ENCODE peak calls at places on chromosome 18, in five cellular contexts. L is DND-41, F is mammary epithelial cell, U is heart right ventricle, S is cardiac muscle cell. D is an unnamed sample.

GRCh38 chr18:48405108-48405507 is 4.1 kb downstream of the ZBTB7C start:
- DNase-seq in U (no peak), L (no peak), F (peak; percentile 75), S (no peak), D (no peak)

GRCh38 chr18:59298871-59299270 is 19.6 kb downstream of the CPLX4 start:
- DNase-seq in U (no peak), F (no peak), S (no peak), L (no peak), D (no peak)

GRCh38 chr18:55523001-55523400 is 65.0 kb downstream of the TCF4 start:
- DNase-seq in S (no peak), F (no peak), U (no peak), L (no peak), D (no peak)

GRCh38 chr18:22309191-22309590 is 108.5 kb downstream of the CTAGE1 start:
- DNase-seq in F (peak; percentile 29), L (no peak), U (no peak), S (no peak), D (no peak)

GRCh38 chr18:23053756-23054457 is 81.4 kb upstream of the CABLES1 start:
- DNase-seq in L (no peak), F (peak; percentile 49), U (no peak), S (peak; percentile 31), D (peak; percentile 46)

GRCh38 chr18:21264651-21265050 is 22.6 kb downstream of the GREB1L start:
- DNase-seq in S (peak; percentile 34), U (no peak), L (no peak), F (peak; percentile 55), D (peak; percentile 58)

GRCh38 chr18:48290162-48290926 is 118.8 kb downstream of the ZBTB7C start:
- DNase-seq in F (peak; percentile 65), L (no peak), S (no peak), U (no peak), D (no peak)

GRCh38 chr18:35122586-35123224 is 81.5 kb downstream of the MAPRE2 start:
- DNase-seq in U (no peak), S (peak; percentile 27), F (no peak), L (peak; percentile 50), D (no peak)

GRCh38 chr18:59902180-59902992 is 2.6 kb downstream of the PMAIP1 start:
- DNase-seq in F (peak; percentile 76), U (no peak), S (no peak), L (no peak), D (no peak)

GRCh38 chr18:68406761-68407160 is 308.1 kb downstream of the TMX3 start:
- DNase-seq in U (no peak), F (peak; percentile 30), S (no peak), L (no peak), D (no peak)

GRCh38 chr18:24086082-24086481 is 52.8 kb upstream of the CABYR start:
- DNase-seq in L (no peak), F (no peak), S (no peak), U (no peak), D (no peak)

GRCh38 chr18:39062426-39062825 is 1496.8 kb upstream of the CELF4 start:
- DNase-seq in L (no peak), F (peak; percentile 3), U (no peak), S (no peak), D (no peak)

GRCh38 chr18:903703-904102 is 968 bp upstream of the ADCYAP1 start:
- DNase-seq in L (peak; percentile 76), U (peak; percentile 51), S (peak; percentile 83), F (peak; percentile 33), D (peak; percentile 51)

GRCh38 chr18:37381554-37381953 is 184.0 kb downstream of the CELF4 start:
- DNase-seq in L (no peak), S (no peak), U (no peak), F (no peak), D (no peak)

GRCh38 chr18:55229682-55230081 is 270.4 kb upstream of the CCDC68 start:
- DNase-seq in U (no peak), F (no peak), L (no peak), S (no peak), D (no peak)

GRCh38 chr18:28176933-28177827 is at the start of gene CDH2:
- DNase-seq in L (peak; percentile 88), F (peak; percentile 59), S (peak; percentile 95), U (peak; percentile 66), D (no peak)

GRCh38 chr18:2758309-2758708 is 88.5 kb upstream of the EMILIN2 start:
- DNase-seq in U (no peak), F (no peak), S (no peak), L (no peak), D (no peak)

GRCh38 chr18:32086866-32087265 is 4.8 kb upstream of the RNF138 start:
- DNase-seq in U (no peak), S (no peak), F (peak; percentile 79), L (no peak), D (no peak)

GRCh38 chr18:7062844-7063243 is 54.8 kb downstream of the LAMA1 start:
- DNase-seq in U (no peak), L (no peak), F (no peak), S (no peak), D (peak; percentile 49)

GRCh38 chr18:23900979-23901378 is 113.6 kb upstream of the TTC39C start:
- DNase-seq in F (no peak), L (no peak), U (no peak), S (no peak), D (no peak)

GRCh38 chr18:71370095-71370494 is 1081.2 kb downstream of the SOCS6 start:
- DNase-seq in F (no peak), L (no peak), U (no peak), S (no peak), D (no peak)

GRCh38 chr18:50466634-50467033 is 91.8 kb downstream of the SKA1 start:
- DNase-seq in U (no peak), L (no peak), S (no peak), F (no peak), D (no peak)

GRCh38 chr18:23357992-23358594 is 95.0 kb upstream of the RIOK3 start:
- DNase-seq in S (no peak), U (peak; percentile 64), F (no peak), L (no peak), D (no peak)

GRCh38 chr18:6056171-6056932 is 161.0 kb upstream of the TMEM200C start:
- DNase-seq in L (no peak), U (no peak), F (no peak), S (peak; percentile 22), D (no peak)

GRCh38 chr18:40258298-40258697 is 1696.7 kb upstream of the PIK3C3 start:
- DNase-seq in L (no peak), F (no peak), S (peak; percentile 5), U (no peak), D (no peak)

GRCh38 chr18:31500161-31500688 is 2.2 kb downstream of the DSG2 start:
- DNase-seq in F (no peak), U (no peak), S (peak; percentile 38), L (no peak), D (no peak)

GRCh38 chr18:7273301-7273911 is 42.5 kb downstream of the LRRC30 start:
- DNase-seq in F (peak; percentile 2), U (peak; percentile 69), S (no peak), L (no peak), D (no peak)

GRCh38 chr18:23137093-23137640 is 1.9 kb downstream of the CABLES1 start:
- DNase-seq in U (no peak), S (no peak), L (no peak), F (no peak), D (no peak)

GRCh38 chr18:68449292-68449691 is 265.6 kb downstream of the TMX3 start:
- DNase-seq in U (no peak), F (peak; percentile 43), S (no peak), L (no peak), D (no peak)

GRCh38 chr18:79947881-79948610 is 3.4 kb downstream of the SLC66A2 start:
- DNase-seq in S (no peak), L (no peak), U (no peak), F (no peak), D (no peak)
- H3K4me1 ChIP-seq in S (peaks cover 1% of the 10 kb centered on the region), L (peaks cover 45% of the 10 kb centered on the region), U (peaks cover 75% of the 10 kb centered on the region), F (peaks cover 16% of the 10 kb centered on the region), D (no peaks in the 10 kb centered on the region)

GRCh38 chr18:76461692-76462325 is 33.2 kb downstream of the ZNF516 start:
- DNase-seq in L (no peak), S (no peak), F (no peak), U (no peak), D (no peak)
- H3K27me3 ChIP-seq in L (no peaks in the 10 kb centered on the region), S (no peaks in the 10 kb centered on the region), F (no peaks in the 10 kb centered on the region), U (no peaks in the 10 kb centered on the region), D (no peaks in the 10 kb centered on the region)

GRCh38 chr18:9106800-9107574 is 4.5 kb downstream of the NDUFV2 start:
- DNase-seq in U (no peak), L (no peak), F (no peak), S (no peak), D (no peak)
- H3K4me1 ChIP-seq in U (peaks cover 84% of the 10 kb centered on the region), L (peaks cover 53% of the 10 kb centered on the region), F (peaks cover 27% of the 10 kb centered on the region), S (peaks cover 51% of the 10 kb centered on the region), D (peaks cover 22% of the 10 kb centered on the region)

GRCh38 chr18:53790817-53791216 is 433.7 kb downstream of the MBD2 start:
- DNase-seq in U (no peak), L (no peak), F (no peak), S (no peak), D (no peak)

GRCh38 chr18:53785811-53786210 is 438.7 kb downstream of the MBD2 start:
- DNase-seq in L (no peak), S (no peak), F (no peak), U (no peak), D (no peak)

GRCh38 chr18:53795061-53795460 is 429.4 kb downstream of the MBD2 start:
- DNase-seq in L (no peak), F (peak; percentile 58), S (no peak), U (no peak), D (no peak)

GRCh38 chr18:53792762-53793161 is 431.7 kb downstream of the MBD2 start:
- DNase-seq in U (no peak), S (no peak), L (no peak), F (no peak), D (no peak)

DNA sequence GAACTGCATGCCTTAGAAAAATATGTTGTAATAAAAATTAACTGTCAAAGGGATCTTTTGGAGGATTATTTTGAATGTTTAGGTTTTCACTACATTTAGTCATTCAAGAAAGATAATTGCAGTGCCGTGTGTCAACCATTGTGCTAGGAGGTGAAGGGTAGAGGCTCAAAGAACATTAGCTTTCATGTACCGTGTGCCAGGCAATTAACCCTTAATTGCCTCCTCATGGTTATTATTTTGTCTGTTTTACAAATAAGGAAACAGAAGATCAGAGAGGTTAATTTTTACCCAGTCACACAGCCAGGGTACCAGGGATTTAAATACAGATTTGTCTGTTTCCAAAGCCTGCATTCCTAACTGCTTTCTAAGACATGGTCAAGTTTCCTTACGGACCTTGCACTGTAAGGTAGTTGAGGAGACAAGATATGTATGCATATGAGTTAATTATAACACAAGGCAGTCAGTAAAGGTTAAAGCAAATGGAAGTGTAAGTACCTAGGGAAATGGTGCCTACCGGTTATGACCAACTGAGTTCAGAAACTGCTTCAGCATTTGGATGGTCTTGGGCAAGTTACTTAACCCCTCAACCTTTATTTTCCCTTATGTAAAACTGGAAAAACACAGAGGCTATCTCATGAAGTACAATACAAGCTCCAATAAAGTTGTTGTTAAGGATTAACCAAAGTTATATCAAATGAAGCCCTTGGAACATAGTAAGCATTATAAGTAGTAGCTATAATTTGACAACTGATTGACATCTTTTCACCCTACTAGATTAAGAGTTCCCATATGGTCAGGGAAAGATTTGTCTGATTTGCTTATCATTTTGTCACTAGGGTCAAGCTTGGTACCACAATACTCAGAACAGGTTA is 434.9 kb downstream of the MBD2 start:
- DNase-seq in F (no peak), S (no peak), L (no peak), U (no peak), D (no peak)
- H3K27me3 ChIP-seq in F (no peaks in the 10 kb centered on the region), S (no peaks in the 10 kb centered on the region), L (no peaks in the 10 kb centered on the region), U (no peaks in the 10 kb centered on the region), D (no peaks in the 10 kb centered on the region)

D was measured in Caco-2.